ENCODE peak calls at places on chromosomes 5 and 9, in four cellular contexts. U, Y, P and C are unnamed samples.
A peak's percentile ranks its signal among the peaks of the same experiment; 100 is the strongest.

GRCh38 chr5:5490774-5491347 is 68.4 kb downstream of the ICE1 start:
- DNase-seq in U (no peak), Y (no peak), P (no peak), C (no peak)

GRCh38 chr9:10015755-10016154 is 597.0 kb downstream of the PTPRD start:
- DNase-seq in U (no peak), Y (no peak), P (no peak), C (no peak)

GRCh38 chr5:52989025-52989780 is at the start of gene ITGA2:
- DNase-seq in U (no peak), Y (peak; percentile 40), P (peak; percentile 73), C (peak; percentile 34)

GRCh38 chr5:56429110-56429561 is 196.0 kb upstream of the ANKRD55 start:
- DNase-seq in U (no peak), Y (no peak), P (no peak), C (peak; percentile 84)

GRCh38 chr5:92222449-92222848 is 839.3 kb upstream of the ARRDC3 start:
- DNase-seq in U (no peak), Y (peak; percentile 1), P (peak; percentile 36), C (no peak)

GRCh38 chr9:110432253-110432652 is 94.6 kb upstream of the TXNDC8 start:
- DNase-seq in U (no peak), Y (peak; percentile 71), P (no peak), C (peak; percentile 11)

GRCh38 chr9:84996049-84996448 is 326.5 kb downstream of the NTRK2 start:
- DNase-seq in U (no peak), Y (no peak), P (no peak), C (no peak)

GRCh38 chr5:117494208-117494607 is 919.6 kb upstream of the SEMA6A start:
- DNase-seq in U (no peak), Y (no peak), P (no peak), C (no peak)

GRCh38 chr9:111598730-111599091 is 736 bp downstream of the PTGR1 start:
- DNase-seq in U (no peak), Y (peak; percentile 62), P (no peak), C (peak; percentile 58)

GRCh38 chr5:77308154-77308960 is 97.9 kb downstream of the PDE8B start:
- DNase-seq in U (no peak), Y (no peak), P (peak; percentile 41), C (no peak)

GRCh38 chr5:170300361-170301013 is 2.9 kb upstream of the LCP2 start:
- DNase-seq in U (no peak), Y (no peak), P (no peak), C (no peak)

GRCh38 chr5:75720882-75721281 is 3.6 kb upstream of the POC5 start:
- DNase-seq in U (no peak), Y (no peak), P (no peak), C (peak; percentile 56)

GRCh38 chr5:38382898-38383297 is 124.5 kb downstream of the EGFLAM start:
- DNase-seq in U (peak; percentile 69), Y (peak; percentile 68), P (peak; percentile 83), C (peak; percentile 89)

GRCh38 chr9:127198587-127198986 is 66.0 kb upstream of the GARNL3 start:
- DNase-seq in U (no peak), Y (no peak), P (no peak), C (no peak)

GRCh38 chr5:147510885-147511284 is 1.0 kb upstream of the DPYSL3 start:
- DNase-seq in U (no peak), Y (no peak), P (no peak), C (no peak)

GRCh38 chr5:97751556-97751955 is 568.5 kb upstream of the RIOK2 start:
- DNase-seq in U (no peak), Y (peak; percentile 10), P (no peak), C (no peak)

GRCh38 chr5:50663636-50664035 is 2.8 kb upstream of the PARP8 start:
- DNase-seq in U (no peak), Y (no peak), P (no peak), C (no peak)

GRCh38 chr5:149140197-149141002 is 893 bp upstream of the ABLIM3 start:
- DNase-seq in U (no peak), Y (peak; percentile 30), P (no peak), C (no peak)

GRCh38 chr5:149759986-149760699 is 30.0 kb downstream of the PPARGC1B start:
- DNase-seq in U (no peak), Y (no peak), P (no peak), C (no peak)

GRCh38 chr9:94937214-94937903 is 210.9 kb downstream of the AOPEP start:
- DNase-seq in U (no peak), Y (peak; percentile 98), P (no peak), C (no peak)

GRCh38 chr9:38284768-38285080 is 107.8 kb upstream of the ALDH1B1 start:
- DNase-seq in U (no peak), Y (no peak), P (peak; percentile 42), C (no peak)

GRCh38 chr5:103621548-103621930 is 59.0 kb upstream of the NUDT12 start:
- DNase-seq in U (no peak), Y (no peak), P (no peak), C (no peak)

GRCh38 chr5:60377826-60378225 is 322.1 kb downstream of the DEPDC1B start:
- DNase-seq in U (no peak), Y (no peak), P (no peak), C (no peak)

GRCh38 chr5:32778403-32778802 is 67.3 kb downstream of the NPR3 start:
- DNase-seq in U (no peak), Y (no peak), P (no peak), C (no peak)

GRCh38 chr5:126139086-126139485 is 284.1 kb upstream of the GRAMD2B start:
- DNase-seq in U (no peak), Y (no peak), P (no peak), C (no peak)

GRCh38 chr5:140840978-140841962 is at the start of gene PCDHA8:
- DNase-seq in U (no peak), Y (no peak), P (peak; percentile 66), C (no peak)

GRCh38 chr5:173003360-173003759 is 19.8 kb downstream of the ATP6V0E1 start:
- DNase-seq in U (no peak), Y (no peak), P (no peak), C (no peak)

GRCh38 chr5:122363623-122364022 is 51.6 kb downstream of the SNCAIP start:
- DNase-seq in U (no peak), Y (no peak), P (no peak), C (no peak)

DNA sequence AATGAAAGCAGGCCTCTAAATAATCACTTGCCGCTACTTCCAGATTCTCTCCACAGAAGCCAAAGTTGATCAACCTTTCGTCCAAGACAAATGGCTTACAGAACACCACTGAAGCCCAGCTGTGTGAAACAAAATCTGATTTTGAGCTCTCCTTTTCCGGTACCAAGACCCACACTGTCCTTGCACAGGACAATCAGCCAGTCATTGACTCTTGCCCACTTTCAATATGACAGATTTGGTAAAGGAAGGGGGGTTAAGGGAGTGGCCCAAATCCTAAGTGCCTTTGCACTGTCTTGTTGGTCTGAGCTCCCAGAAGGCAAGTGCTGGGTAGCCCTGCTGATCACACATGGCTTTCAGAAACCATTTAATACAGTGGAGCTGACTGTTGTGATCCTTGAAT is 257.8 kb downstream of the EBF1 start:
- DNase-seq in U (no peak), Y (no peak), P (no peak), C (no peak)
- H4K8ac ChIP-seq in U (no peak overlapping the region), Y (no peak overlapping the region), P (no peak overlapping the region), C (no peak overlapping the region)

DNA sequence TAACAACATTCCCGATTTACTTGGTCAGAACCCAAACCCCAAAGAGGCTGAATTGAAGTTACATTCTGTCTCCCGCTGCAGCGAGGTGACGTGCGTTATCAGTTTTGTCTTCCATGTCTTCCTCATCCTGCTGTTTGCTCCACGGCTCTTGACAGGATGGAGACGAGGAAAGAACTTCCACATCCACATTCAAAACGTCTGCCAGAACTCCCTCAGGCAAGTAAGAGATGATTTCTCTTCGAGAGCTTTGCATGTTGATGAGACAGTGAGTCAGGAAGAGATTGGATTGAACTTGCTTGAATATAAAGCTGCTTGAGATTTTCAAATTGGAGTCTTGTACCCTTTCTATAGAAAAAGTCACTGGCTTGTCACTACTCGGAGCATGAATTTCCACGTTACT is 242.6 kb downstream of the AUH start:
- DNase-seq in U (no peak), Y (peak; percentile 77), P (no peak), C (peak; percentile 82)
- H4K91ac ChIP-seq in U (no peak overlapping the region), Y (peak overlapping the region; percentile 97), P (no peak overlapping the region), C (no peak overlapping the region)

DNA sequence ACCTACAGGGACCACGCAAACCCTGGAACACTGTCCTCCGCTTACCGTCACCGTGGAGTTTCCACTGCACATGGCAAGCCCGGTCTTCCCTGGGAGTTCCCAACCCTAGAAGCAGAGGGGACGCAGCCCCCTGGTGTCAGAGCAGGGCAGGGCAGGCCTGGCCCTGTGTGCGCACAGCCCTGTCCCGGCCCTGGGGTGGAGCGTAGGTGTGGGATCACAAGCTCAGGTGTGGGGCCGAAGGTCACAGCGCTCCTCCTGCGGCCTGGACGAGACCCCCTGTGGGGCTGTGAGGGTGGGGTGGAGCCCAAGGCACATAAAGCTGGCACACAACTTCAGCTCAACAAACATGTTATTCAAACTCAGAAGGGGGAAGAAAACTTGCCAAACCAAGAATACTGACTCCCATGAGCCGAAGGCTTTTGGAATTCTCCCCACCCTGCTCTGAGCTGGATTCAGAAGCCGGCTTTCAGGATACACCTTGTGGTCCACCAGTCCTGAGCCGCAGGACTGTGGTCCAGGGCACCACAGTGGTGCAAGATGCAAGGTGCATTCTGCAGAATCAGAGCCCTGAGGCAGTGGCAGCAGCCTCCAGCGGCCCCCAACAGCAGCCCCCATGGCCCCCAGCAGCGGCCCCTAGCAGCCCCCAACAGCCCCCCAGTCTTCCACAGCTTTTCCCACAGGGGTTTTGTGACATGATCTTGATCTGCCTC is 11.8 kb upstream of the EXOC3 start:
- DNase-seq in U (peak; percentile 38), Y (peak; percentile 48), P (peak; percentile 82), C (peak; percentile 68)
- H4K8ac ChIP-seq in U (no peak overlapping the region), Y (peak overlapping the region; percentile 40), P (no peak overlapping the region), C (no peak overlapping the region)

DNA sequence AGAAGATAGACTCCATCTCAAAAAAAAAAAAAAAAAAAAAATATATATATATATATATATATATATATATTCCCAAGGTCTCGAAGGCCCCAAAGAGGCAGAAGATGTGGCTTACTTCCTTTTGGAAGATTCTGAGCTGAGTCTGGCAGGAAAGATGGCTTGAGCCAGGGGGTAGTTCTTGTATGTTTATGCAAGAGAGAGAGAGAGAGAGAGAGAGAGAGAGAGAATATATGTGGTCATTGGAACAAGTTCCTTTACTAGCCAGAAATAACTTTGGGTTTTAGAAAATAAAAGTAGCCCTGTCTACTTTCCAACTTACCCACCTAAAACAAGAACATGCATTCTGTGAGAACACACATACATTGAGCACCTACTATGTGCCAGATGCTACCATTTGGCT is 17.6 kb downstream of the NCS1 start:
- DNase-seq in U (no peak), Y (peak; percentile 86), P (no peak), C (no peak)
- H4K91ac ChIP-seq in U (no peak overlapping the region), Y (no peak overlapping the region), P (no peak overlapping the region), C (no peak overlapping the region)